ENCODE peak calls at places on chromosomes 11 and 22, in four cellular contexts. S, J, B and H are unnamed samples.
A peak's percentile ranks its signal among the peaks of the same experiment; 100 is the strongest.

GRCh38 chr11:95134491-95134890 is 44.8 kb downstream of the ENDOD1 start:
- DNase-seq in S (no peak), B (no peak), J (no peak), H (no peak)

GRCh38 chr22:36334838-36335603 is 52.7 kb downstream of the MYH9 start:
- DNase-seq in J (no peak), S (peak; percentile 48), B (no peak), H (no peak)

GRCh38 chr11:130404727-130405126 is 23.7 kb downstream of the ADAMTS8 start:
- DNase-seq in S (no peak), B (no peak), J (no peak), H (no peak)

GRCh38 chr22:24060375-24060788 is 49.3 kb downstream of the CABIN1 start:
- DNase-seq in S (no peak), J (no peak), B (no peak), H (no peak)

GRCh38 chr11:74783241-74783871 is 34.7 kb downstream of the RNF169 start:
- DNase-seq in J (no peak), B (peak; percentile 64), S (no peak), H (no peak)

GRCh38 chr22:43404673-43405385 is 7.0 kb upstream of the MPPED1 start:
- DNase-seq in J (no peak), B (no peak), S (no peak), H (no peak)

GRCh38 chr22:35135165-35135564 is 69.2 kb downstream of the ISX start:
- DNase-seq in B (no peak), S (no peak), J (no peak), H (no peak)

GRCh38 chr11:32326522-32326921 is 108.8 kb downstream of the WT1 start:
- DNase-seq in J (no peak), S (no peak), B (no peak), H (no peak)

GRCh38 chr22:40541300-40541699 is 95.2 kb downstream of the MRTFA start:
- DNase-seq in S (no peak), J (no peak), B (peak; percentile 54), H (no peak)

GRCh38 chr11:2770556-2771301 is 70.9 kb upstream of the KCNQ1OT1 start:
- DNase-seq in S (no peak), J (no peak), B (no peak), H (no peak)

GRCh38 chr22:22578702-22579424 is 19.8 kb upstream of the PRAME start:
- DNase-seq in S (peak; percentile 77), J (no peak), B (no peak), H (peak; percentile 4)

GRCh38 chr11:76163289-76163880 is 42.9 kb downstream of the WNT11 start:
- DNase-seq in S (no peak), J (no peak), B (no peak), H (no peak)

GRCh38 chr11:46555269-46556054 is 38.4 kb downstream of the AMBRA1 start:
- DNase-seq in S (no peak), B (peak; percentile 30), J (no peak), H (no peak)

GRCh38 chr11:123601737-123602136 is 52.7 kb downstream of the SCN3B start:
- DNase-seq in B (no peak), S (no peak), J (no peak), H (no peak)

DNA sequence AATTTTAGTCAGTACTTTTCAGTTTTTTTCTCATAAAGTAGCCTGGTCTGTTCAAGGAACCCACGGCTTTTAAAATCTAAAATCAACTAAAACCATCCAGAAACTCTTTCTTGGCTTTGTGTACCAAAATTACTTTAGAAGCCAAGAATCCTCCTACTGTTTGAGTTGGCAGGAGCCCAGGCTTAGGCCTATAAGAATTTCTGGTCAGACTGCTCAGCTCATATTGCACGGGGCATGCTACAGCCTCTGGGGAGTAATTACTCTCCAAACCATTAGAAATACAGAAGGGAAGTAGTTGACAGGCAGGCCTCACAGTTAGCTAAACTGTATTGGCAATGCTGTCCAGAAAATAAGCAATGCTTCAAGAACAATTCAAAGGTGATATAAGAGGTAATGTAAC is 1862.9 kb upstream of the RAG2 start:
- DNase-seq in J (no peak), B (no peak), S (no peak), H (no peak)
- TF ChIP-seq MYC in J (no peak), B (no peak), S (no peak), H (no peak)

GRCh38 chr11:34641981-34642380 is 21.1 kb downstream of the EHF start:
- DNase-seq in S (no peak), B (no peak), J (no peak), H (no peak)
- TF ChIP-seq RFX5 in S (no peak), B (no peak), J (no peak), H (no peak)

GRCh38 chr11:69656536-69657455 is 15.8 kb downstream of the CCND1 start:
- DNase-seq in J (no peak), B (no peak), S (no peak), H (no peak)
- TF ChIP-seq MYC in J (no peak), B (no peak), S (no peak), H (no peak)

GRCh38 chr11:122559734-122560382 is 95.7 kb upstream of the UBASH3B start:
- DNase-seq in S (no peak), J (peak; percentile 24), B (no peak), H (peak; percentile 90)

GRCh38 chr11:122556605-122557004 is 98.9 kb upstream of the UBASH3B start:
- DNase-seq in J (no peak), B (no peak), S (no peak), H (no peak)
- TF ChIP-seq RFX5 in J (no peak), B (no peak), S (no peak), H (no peak)

GRCh38 chr22:37519268-37520195 is at the start of gene CARD10:
- DNase-seq in S (peak; percentile 83), B (no peak), J (no peak), H (no peak)
- TF ChIP-seq MYC in S (no peak), B (no peak), J (no peak), H (no peak)

DNA sequence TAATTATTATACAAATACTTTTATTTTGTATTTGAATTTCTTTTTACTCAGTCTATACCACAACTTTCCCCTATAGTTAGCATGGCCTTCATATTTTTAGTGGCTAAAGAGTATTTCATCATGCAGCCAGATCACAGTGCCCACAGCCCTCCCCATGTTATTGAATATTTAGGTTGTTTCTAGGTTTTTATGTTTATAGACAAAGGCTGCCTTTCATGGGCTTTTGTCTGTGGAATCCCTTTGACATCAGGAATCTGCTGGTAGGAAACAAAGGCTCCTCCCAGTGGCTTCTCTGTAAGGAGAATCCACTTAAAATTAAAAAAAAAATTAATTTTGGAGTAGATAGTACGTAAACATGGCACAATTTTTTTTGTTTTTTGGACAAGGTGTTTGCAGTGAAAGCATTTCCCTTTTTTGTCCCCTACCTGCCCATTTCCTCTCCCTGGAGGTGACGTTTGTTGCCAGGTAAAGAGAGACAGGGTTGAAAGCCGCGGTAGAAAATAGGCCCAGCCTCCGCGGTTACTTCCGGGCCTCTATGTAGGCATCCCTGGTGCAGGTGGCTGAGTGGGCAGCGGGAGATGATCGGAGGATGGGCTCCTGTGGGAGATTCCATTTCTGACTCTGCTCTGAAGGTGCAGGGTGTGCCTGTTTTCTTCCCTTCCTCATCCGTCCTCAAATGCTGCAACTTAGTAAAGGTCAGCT is 82.2 kb upstream of the OR4B1 start:
- DNase-seq in S (no peak), B (no peak), J (no peak), H (no peak)
- TF ChIP-seq RFX5 in S (no peak), B (no peak), J (no peak), H (no peak)

GRCh38 chr11:29957406-29957805 is 59.4 kb downstream of the KCNA4 start:
- DNase-seq in S (no peak), J (no peak), B (no peak), H (no peak)

GRCh38 chr11:29963796-29964195 is 53.0 kb downstream of the KCNA4 start:
- DNase-seq in J (no peak), B (no peak), S (no peak), H (no peak)

GRCh38 chr11:29959488-29959887 is 57.3 kb downstream of the KCNA4 start:
- DNase-seq in B (no peak), S (no peak), J (no peak), H (no peak)

GRCh38 chr11:29962243-29962642 is 54.6 kb downstream of the KCNA4 start:
- DNase-seq in B (no peak), S (no peak), J (no peak), H (no peak)

GRCh38 chr11:29963068-29963467 is 53.8 kb downstream of the KCNA4 start:
- DNase-seq in J (no peak), B (no peak), S (no peak), H (no peak)
- TF ChIP-seq MYC in J (no peak), B (no peak), S (no peak), H (no peak)

DNA sequence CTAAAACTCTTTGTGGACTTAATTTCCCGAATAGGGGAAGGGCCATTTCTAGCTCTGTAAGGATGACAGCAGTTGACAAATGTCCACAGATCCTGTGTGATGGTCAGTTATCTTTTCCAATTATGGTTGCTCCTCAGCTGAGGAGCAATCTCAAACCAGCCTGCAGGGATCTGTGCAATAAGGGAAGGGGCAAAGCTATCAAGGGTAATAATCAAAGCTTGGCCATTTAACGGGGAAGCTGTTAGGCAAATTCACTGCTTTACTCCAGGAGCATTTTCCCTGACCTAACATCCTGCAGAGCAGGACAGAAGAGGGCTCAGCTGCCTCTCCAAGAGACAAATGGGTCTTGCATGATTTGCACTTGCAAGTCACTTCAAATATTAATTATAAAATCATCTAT is 1256.9 kb downstream of the LRRC4C start:
- DNase-seq in J (no peak), S (no peak), B (no peak), H (no peak)
- TF ChIP-seq RFX5 in J (no peak), S (no peak), B (no peak), H (no peak)

GRCh38 chr11:11602011-11602410 is 19.8 kb downstream of the GALNT18 start:
- DNase-seq in B (no peak), S (no peak), J (no peak), H (no peak)
- TF ChIP-seq MYC in B (no peak), S (no peak), J (no peak), H (no peak)

DNA sequence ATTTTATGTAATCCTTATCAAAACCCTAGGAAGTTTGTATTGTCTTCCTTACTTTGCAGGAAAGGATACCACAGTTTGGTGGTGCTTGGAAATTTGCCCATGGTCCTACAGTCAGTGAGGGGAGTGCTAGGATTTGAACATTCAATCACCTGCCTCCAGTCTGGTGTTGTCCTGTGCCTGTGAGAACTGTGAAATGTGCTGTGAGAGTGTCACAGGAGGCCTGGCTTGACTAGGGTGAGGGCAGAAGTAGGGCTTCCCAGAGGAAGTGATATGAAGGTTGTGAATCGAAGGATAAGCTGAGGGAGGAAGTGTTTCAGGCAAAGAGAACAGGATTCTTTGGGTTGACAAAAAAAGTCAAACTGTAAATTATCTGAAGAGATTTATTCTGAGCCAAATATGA is 424.4 kb downstream of the TMEM135 start:
- DNase-seq in B (no peak), J (no peak), S (no peak), H (no peak)
- TF ChIP-seq RFX5 in B (no peak), J (no peak), S (no peak), H (no peak)